ENCODE peak calls at places on chromosomes 12 and 14, in four cellular contexts. Y, V, Q and J are unnamed samples.

GRCh38 chr12:30694412-30694955 is 1.2 kb downstream of the IPO8 start:
- DNase-seq in Y (peak; percentile 36), V (no peak), Q (no peak), J (no peak)

GRCh38 chr14:104031384-104031783 is 54.1 kb upstream of the ASPG start:
- DNase-seq in Y (no peak), V (no peak), Q (no peak), J (no peak)

GRCh38 chr12:41794341-41794740 is 350.3 kb downstream of the GXYLT1 start:
- DNase-seq in Y (no peak), V (no peak), Q (no peak), J (no peak)

GRCh38 chr14:68841030-68841809 is 48.4 kb upstream of the ZFP36L1 start:
- DNase-seq in Y (peak; percentile 90), V (no peak), Q (no peak), J (no peak)

GRCh38 chr12:47840571-47840970 is 20.9 kb upstream of the HDAC7 start:
- DNase-seq in Y (no peak), V (no peak), Q (no peak), J (no peak)

GRCh38 chr12:25110260-25110659 is 84.7 kb downstream of the DNAI7 start:
- DNase-seq in Y (no peak), V (no peak), Q (no peak), J (no peak)

GRCh38 chr12:80713419-80713818 is 3.3 kb upstream of the MYF5 start:
- DNase-seq in Y (no peak), V (no peak), Q (no peak), J (no peak)

GRCh38 chr14:93002851-93003298 is 79.9 kb downstream of the CHGA start:
- DNase-seq in Y (no peak), V (no peak), Q (no peak), J (no peak)

GRCh38 chr14:22417914-22418313 is 171.1 kb downstream of the DAD1 start:
- DNase-seq in Y (no peak), V (no peak), Q (no peak), J (no peak)

GRCh38 chr12:131923260-131923659 is 5.8 kb upstream of the PUS1 start:
- DNase-seq in Y (no peak), V (no peak), Q (no peak), J (no peak)

GRCh38 chr12:15693233-15693911 is 95.8 kb downstream of the EPS8 start:
- DNase-seq in Y (peak; percentile 60), V (no peak), Q (no peak), J (no peak)

GRCh38 chr12:13581031-13581430 is 384.5 kb downstream of the EMP1 start:
- DNase-seq in Y (no peak), V (no peak), Q (no peak), J (no peak)

GRCh38 chr12:16475521-16475920 is 128.1 kb downstream of the MGST1 start:
- DNase-seq in Y (no peak), V (no peak), Q (no peak), J (no peak)

GRCh38 chr12:106249411-106250135 is 1.8 kb upstream of the CKAP4 start:
- DNase-seq in Y (no peak), V (no peak), Q (no peak), J (no peak)

GRCh38 chr12:18794000-18794399 is 56.1 kb downstream of the CAPZA3 start:
- DNase-seq in Y (no peak), V (no peak), Q (no peak), J (no peak)

GRCh38 chr14:94769413-94770250 is at the start of gene GSC:
- DNase-seq in Y (no peak), V (no peak), Q (peak; percentile 36), J (peak; percentile 42)

GRCh38 chr12:40946612-40947194 is 241.4 kb upstream of the PDZRN4 start:
- DNase-seq in Y (peak; percentile 58), V (no peak), Q (peak; percentile 18), J (no peak)

GRCh38 chr12:21766403-21766802 is 8.1 kb downstream of the KCNJ8 start:
- DNase-seq in Y (no peak), V (no peak), Q (no peak), J (no peak)

GRCh38 chr14:90487462-90487861 is 90.6 kb downstream of the CALM1 start:
- DNase-seq in Y (no peak), V (no peak), Q (no peak), J (no peak)

GRCh38 chr12:108815369-108815768 is 42.0 kb downstream of the SSH1 start:
- DNase-seq in Y (no peak), V (no peak), Q (no peak), J (no peak)
- H3K27ac ChIP-seq in Y (no peak overlapping the region), V (peak overlapping the region; percentile 32), Q (no peak overlapping the region), J (peak overlapping the region; percentile 5)

GRCh38 chr14:35338731-35339405 is 46.7 kb downstream of the PSMA6 start:
- DNase-seq in Y (no peak), V (no peak), Q (no peak), J (no peak)
- H3K4me1 ChIP-seq in Y (peaks cover 30% of the 10 kb centered on the region), V (peaks cover 89% of the 10 kb centered on the region), Q (peaks cover 74% of the 10 kb centered on the region), J (peaks cover 17% of the 10 kb centered on the region)

GRCh38 chr12:2652011-2652400 is 142.8 kb upstream of the FKBP4 start:
- DNase-seq in Y (no peak), V (no peak), Q (no peak), J (no peak)

GRCh38 chr12:2653461-2653965 is 141.3 kb upstream of the FKBP4 start:
- DNase-seq in Y (no peak), V (no peak), Q (no peak), J (no peak)

GRCh38 chr12:2651061-2651965 is 143.5 kb upstream of the FKBP4 start:
- DNase-seq in Y (no peak), V (no peak), Q (no peak), J (no peak)

GRCh38 chr12:2654311-2654710 is 140.5 kb upstream of the FKBP4 start:
- DNase-seq in Y (no peak), V (no peak), Q (no peak), J (no peak)

GRCh38 chr12:2652401-2653081 is 142.2 kb upstream of the FKBP4 start:
- DNase-seq in Y (no peak), V (no peak), Q (no peak), J (no peak)
- TF ChIP-seq CTCF in Y (no peak), V (no peak), Q (peak; percentile 27), J (no peak)

DNA sequence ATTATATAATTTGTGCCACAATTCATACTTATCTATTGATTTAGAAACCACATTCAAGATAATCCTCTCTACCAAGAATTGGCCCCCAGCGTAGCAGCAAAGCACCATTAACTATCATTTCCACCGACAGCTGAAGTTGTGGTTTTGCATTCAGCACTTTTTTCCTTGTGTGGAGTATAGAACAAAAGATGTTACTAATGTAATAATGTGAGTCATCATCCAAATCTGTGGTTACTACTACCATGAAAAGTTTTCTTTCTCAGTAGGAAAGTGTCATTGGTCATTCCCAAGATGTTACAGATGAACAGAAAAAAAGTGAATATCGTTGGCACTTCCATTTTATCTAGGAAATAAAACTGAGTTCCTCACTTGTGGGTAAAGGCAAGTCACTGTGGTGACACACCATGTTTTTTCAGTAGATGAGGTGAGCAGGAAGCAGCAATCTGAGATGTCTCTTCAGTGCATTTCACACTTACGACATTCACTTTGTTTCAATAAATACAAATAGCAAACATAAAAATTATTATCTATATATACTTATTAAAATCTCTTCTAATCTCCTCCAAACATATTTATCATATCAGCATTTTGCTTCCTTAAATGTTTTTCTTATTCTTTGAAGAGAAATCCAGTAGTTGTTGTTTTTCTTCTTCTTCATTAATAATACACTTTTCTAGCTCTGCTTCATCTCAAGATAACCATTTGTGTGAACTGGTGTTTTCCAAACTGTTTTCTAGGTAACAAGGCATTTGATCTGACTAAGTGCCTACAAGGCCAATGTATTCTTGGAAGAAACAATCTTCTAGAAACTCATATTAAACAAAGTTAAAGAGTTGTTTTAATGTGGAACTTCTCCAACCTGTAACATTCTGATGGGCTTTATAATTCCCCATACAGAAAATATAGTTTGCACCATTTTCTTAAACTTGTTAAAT is 30.5 kb upstream of the IFNG start:
- DNase-seq in Y (peak; percentile 10), V (no peak), Q (no peak), J (no peak)
- H3K27ac ChIP-seq in Y (no peak overlapping the region), V (no peak overlapping the region), Q (no peak overlapping the region), J (no peak overlapping the region)

DNA sequence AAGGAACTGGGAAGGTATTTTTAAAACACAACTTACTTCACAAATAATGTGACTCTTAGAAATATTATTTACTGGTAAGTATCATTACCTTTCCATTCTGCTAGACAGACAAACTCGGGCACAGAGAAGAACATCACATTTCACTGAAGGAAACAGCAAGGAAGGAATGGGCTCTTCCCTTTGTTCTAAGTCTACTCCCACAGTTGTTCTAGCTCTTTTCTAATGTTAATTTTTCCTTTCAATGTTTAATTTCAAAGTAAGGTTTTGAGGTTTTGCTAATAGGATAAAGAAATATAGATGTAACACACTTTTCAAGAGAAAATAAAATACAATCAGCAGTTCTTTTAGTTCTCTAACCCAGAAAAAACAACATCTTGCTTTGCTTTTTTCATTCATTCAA is 7.0 kb downstream of the NID2 start:
- DNase-seq in Y (no peak), V (no peak), Q (no peak), J (no peak)
- H3K4me1 ChIP-seq in Y (peaks cover 27% of the 10 kb centered on the region), V (peaks cover 58% of the 10 kb centered on the region), Q (no peaks in the 10 kb centered on the region), J (no peaks in the 10 kb centered on the region)

DNA sequence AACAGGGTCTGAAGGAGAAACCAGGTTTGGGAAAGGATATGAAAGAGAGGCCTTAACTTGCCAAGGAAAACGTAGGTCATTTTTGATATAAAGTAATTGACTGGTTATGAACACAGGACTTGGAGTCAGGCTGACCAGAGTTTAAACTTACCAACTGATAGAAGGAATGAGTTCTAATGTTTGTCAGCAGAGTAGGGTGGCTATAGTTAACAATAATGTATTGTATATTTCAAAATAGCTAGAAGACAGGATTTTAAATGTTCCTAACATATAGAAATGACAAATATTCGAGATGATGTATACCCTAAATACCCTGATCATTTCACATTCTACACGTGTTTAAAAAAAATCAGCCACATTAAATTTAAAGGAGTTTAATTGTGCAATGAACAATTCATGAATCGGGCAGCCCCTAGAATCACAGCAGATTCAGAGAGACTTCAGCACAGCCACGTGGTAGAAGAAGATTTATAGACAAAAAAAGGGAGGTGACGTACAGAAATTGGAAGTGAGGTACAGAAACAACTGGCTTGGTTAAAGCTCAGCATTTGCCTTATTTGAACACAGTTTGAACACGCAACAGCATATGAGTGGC is 52.5 kb upstream of the PLEKHG7 start:
- DNase-seq in Y (no peak), V (no peak), Q (no peak), J (no peak)
- TF ChIP-seq CTCF in Y (no peak), V (no peak), Q (peak; percentile 18), J (no peak)